ENCODE peak calls at places on chromosomes 5 and 9, in four cellular contexts. Z is H1, A is neuronal stem cell, I is IMR-90. G is an unnamed sample.

GRCh38 chr9:136671254-136671614 is 8.5 kb downstream of the EGFL7 start:
- DNase-seq in I (no peak), Z (no peak), A (no peak), G (no peak)

GRCh38 chr9:93295031-93295430 is 111.1 kb downstream of the WNK2 start:
- DNase-seq in Z (no peak), I (no peak), A (no peak), G (no peak)

GRCh38 chr5:158364367-158364766 is 505.4 kb upstream of the CLINT1 start:
- DNase-seq in I (no peak), A (no peak), Z (no peak), G (no peak)

GRCh38 chr5:180330810-180331646 is 22.1 kb downstream of the GFPT2 start:
- DNase-seq in I (peak), A (no peak), Z (no peak), G (peak)

GRCh38 chr5:72921103-72921502 is 34.7 kb upstream of the FCHO2 start:
- DNase-seq in I (no peak), Z (no peak), A (no peak), G (no peak)

GRCh38 chr9:132970306-132971062 is 8.0 kb upstream of the GFI1B start:
- DNase-seq in I (no peak), Z (no peak), A (no peak), G (no peak)

GRCh38 chr9:137064027-137064879 is 6.1 kb downstream of the SAPCD2 start:
- DNase-seq in A (no peak), Z (peak), I (no peak), G (peak)

GRCh38 chr9:101706261-101706798 is 32.1 kb downstream of the GRIN3A start:
- DNase-seq in I (no peak), A (no peak), Z (no peak), G (no peak)

GRCh38 chr5:158921441-158922262 is 178.1 kb downstream of the EBF1 start:
- DNase-seq in A (no peak), Z (no peak), I (no peak), G (no peak)

GRCh38 chr9:73577867-73578266 is 426.2 kb downstream of the ANXA1 start:
- DNase-seq in Z (no peak), A (no peak), I (no peak), G (peak)

DNA sequence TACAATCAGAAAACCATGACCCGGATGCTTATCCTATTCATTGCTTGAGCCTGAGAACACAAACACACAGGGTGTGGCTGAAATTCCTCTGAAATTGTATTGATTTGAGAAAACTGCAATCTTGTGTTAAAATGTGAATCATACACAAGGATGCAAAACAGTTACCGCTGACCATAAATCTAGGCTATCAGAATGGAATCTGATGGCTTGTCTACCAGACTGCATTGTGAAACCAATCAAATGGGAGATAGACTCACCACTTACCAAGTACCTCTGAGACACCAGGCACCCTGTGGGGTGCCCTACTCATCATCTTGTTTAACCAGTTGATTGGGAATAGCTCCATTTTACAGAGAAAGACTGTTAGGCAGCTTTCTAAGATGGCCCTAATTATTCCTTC is 188.7 kb upstream of the MSX2 start:
- DNase-seq in I (peak), A (peak), Z (no peak), G (peak)
- H2BK15ac ChIP-seq in I (peak), A (no peak), Z (no peak), G (no peak)

DNA sequence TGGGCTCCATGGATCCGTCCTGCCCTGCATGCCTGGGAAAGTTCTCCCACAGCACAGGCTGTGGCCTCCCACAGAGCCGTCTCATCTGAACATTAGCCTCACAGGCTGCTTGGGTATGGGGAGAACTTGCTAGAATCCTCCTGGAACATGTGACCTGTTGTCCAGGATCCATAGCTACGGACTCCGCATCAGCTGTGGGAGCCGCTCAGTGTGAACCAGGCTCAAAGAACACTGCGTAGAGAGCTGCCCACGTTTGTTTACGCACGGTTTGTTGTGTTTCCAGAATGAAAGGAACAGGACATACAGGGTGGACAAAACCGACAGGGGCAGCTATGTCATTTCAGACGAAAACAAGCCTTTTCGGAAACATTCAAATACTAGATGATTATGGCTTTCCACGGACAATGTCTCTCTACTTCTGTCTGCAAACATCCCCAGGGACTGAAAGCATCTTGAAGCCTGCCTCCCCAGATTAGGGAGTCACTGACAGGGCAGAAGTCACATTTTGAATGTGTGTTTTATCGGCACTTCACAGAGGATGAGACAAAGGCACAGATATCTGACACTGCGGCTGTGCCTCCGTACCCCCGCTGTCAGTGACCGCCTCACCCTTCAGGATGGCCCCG is 390.3 kb downstream of the GADD45G start:
- DNase-seq in A (no peak), Z (no peak), I (no peak), G (no peak)
- H4K91ac ChIP-seq in A (no peak), Z (peak), I (no peak), G (peak)

GRCh38 chr9:127735530-127736176 is 559 bp upstream of the TOR2A start:
- DNase-seq in A (no peak), Z (no peak), I (no peak), G (peak)
- H3K4me3 ChIP-seq in A (no peak), Z (peak), I (no peak), G (no peak)

DNA sequence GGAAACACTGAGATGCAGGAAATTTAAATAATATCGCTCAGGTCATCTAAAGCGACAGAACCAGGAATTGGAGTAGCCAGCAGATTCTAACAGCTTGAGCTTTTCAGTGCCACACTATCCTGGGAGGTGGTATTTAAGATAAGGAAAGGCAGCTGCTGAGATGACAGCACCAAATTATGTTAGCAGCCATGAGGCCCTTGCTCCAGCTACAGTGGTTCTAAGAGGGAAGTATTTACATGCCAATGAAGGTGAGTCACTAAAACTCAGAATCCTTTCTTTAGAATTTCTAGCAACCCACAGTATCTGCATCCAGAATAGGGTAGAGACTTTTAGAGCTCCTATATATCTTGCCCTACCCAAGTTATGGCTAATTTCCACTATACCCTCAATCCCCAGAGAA is 127.0 kb upstream of the VLDLR start:
- DNase-seq in Z (no peak), A (no peak), I (peak), G (peak)
- H2BK15ac ChIP-seq in Z (no peak), A (no peak), I (no peak), G (no peak)

DNA sequence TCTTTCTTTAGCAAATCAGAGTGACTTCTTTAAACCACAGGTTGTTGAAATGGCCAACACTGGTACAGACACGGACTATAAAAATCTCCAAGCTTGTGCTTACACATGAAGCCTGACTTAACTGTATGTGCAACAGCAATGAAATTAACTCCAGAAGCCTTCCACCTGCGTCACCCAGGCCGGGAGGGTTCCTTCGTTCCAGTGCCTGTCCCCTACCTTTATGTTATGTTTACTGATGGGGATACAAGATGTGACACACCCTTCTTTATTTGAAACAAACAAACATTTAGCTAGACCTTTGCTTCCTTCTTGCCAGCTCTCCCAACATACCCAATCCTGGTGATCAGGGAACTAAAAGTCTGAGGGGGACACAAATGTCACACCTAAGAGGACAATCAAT is 66.0 kb downstream of the GOLPH3 start:
- DNase-seq in I (no peak), A (no peak), Z (no peak), G (no peak)
- H4K91ac ChIP-seq in I (no peak), A (no peak), Z (no peak), G (no peak)

GRCh38 chr5:169637085-169637855 is at the start of gene DOCK2:
- DNase-seq in I (no peak), Z (peak), A (no peak), G (no peak)
- H3K4me3 ChIP-seq in I (no peak), Z (peak), A (peak), G (peak)

DNA sequence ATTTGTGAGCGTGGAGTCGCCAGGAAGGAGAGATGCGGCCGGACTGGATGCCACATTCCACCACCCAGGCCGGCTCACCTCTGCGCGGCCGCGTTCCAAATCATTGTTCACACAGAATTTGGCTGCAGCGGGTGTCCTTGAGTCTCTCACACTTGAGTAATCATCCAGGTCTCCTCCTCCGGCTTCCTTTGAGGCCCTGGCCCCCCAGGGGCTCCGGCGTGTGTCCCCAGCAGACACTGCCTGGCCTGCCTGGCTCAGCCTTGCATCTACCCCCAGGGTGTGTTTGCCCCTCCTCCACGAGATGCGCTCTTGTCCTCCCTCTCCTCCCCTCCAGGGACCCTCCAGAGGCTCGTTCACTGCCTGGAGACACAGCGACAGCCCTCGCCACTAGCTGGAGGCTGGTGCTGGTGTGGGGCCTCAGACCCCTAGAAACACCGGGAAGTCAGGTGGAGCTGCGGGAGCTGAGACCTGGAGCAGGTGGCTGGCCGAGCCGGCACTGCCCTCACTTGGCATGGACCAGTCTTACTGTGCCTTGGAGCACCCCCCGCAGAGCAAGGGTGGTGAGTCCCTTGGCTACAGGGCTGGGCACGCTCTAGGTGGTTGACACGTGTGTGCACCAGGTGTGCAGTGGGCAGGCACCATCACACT is 7.0 kb upstream of the SLC9A3 start:
- DNase-seq in Z (no peak), I (no peak), A (no peak), G (no peak)
- H2BK15ac ChIP-seq in Z (no peak), I (no peak), A (no peak), G (no peak)

DNA sequence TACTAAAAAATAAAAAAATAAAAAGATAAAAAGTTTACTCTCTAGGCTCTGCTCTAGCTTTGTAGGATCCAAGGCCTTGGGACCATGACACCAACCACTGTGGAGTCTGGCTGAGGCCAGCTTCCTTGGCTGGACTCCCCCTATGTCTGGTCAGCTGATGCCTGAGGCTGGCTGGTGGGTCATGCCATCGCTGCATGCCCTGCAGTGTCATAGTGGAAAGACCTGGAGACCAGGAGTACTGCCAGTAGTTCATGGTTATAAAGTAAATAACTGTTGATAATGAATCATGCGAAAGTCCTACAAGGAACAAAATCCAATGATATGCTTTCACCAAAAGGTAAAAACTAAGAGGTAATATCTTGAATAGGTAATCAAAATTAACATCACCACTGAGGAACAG is 43.2 kb downstream of the GARNL3 start:
- DNase-seq in A (no peak), I (no peak), Z (no peak), G (no peak)
- H4K91ac ChIP-seq in A (no peak), I (no peak), Z (no peak), G (no peak)